ENCODE peak calls at places on chromosomes 12 and 14, in four cellular contexts. One of them, this sample, is unnamed.

GRCh38 chr12:26938660-26939185 is 453 bp downstream of the FGFR1OP2 start:
- DNase-seq in Calu3: no peak
- DNase-seq in cardiac muscle cell: no peak
- DNase-seq in nucleus accumbens: no peak
- DNase-seq in this sample: no peak

GRCh38 chr12:54389536-54390175 is 5.1 kb upstream of the ZNF385A start:
- DNase-seq in Calu3: no peak
- DNase-seq in cardiac muscle cell: no peak
- DNase-seq in nucleus accumbens: no peak
- DNase-seq in this sample: no peak

GRCh38 chr12:65450610-65451009 is 172.1 kb downstream of the MSRB3 start:
- DNase-seq in Calu3: no peak
- DNase-seq in cardiac muscle cell: no peak
- DNase-seq in nucleus accumbens: no peak
- DNase-seq in this sample: peak

GRCh38 chr14:69711471-69712216 is 55.3 kb upstream of the SRSF5 start:
- DNase-seq in Calu3: no peak
- DNase-seq in cardiac muscle cell: no peak
- DNase-seq in nucleus accumbens: no peak
- DNase-seq in this sample: no peak

GRCh38 chr14:76908834-76909233 is 82.6 kb downstream of the LRRC74A start:
- DNase-seq in Calu3: no peak
- DNase-seq in cardiac muscle cell: no peak
- DNase-seq in nucleus accumbens: no peak
- DNase-seq in this sample: peak

GRCh38 chr12:22304341-22304740 is 30.2 kb downstream of the ST8SIA1 start:
- DNase-seq in Calu3: no peak
- DNase-seq in cardiac muscle cell: no peak
- DNase-seq in nucleus accumbens: no peak
- DNase-seq in this sample: no peak

GRCh38 chr12:132238487-132239248 is 90.7 kb downstream of the GALNT9 start:
- DNase-seq in Calu3: peak
- DNase-seq in cardiac muscle cell: no peak
- DNase-seq in nucleus accumbens: no peak
- DNase-seq in this sample: no peak

GRCh38 chr12:124812356-124812755 is 51.3 kb downstream of the SCARB1 start:
- DNase-seq in Calu3: no peak
- DNase-seq in cardiac muscle cell: no peak
- DNase-seq in nucleus accumbens: no peak
- DNase-seq in this sample: peak

GRCh38 chr14:62179367-62180018 is 417.3 kb downstream of the SNAPC1 start:
- DNase-seq in Calu3: peak
- DNase-seq in cardiac muscle cell: peak
- DNase-seq in nucleus accumbens: peak
- DNase-seq in this sample: peak

GRCh38 chr12:87120440-87120839 is 864.2 kb upstream of the MGAT4C start:
- DNase-seq in Calu3: no peak
- DNase-seq in cardiac muscle cell: no peak
- DNase-seq in nucleus accumbens: no peak
- DNase-seq in this sample: no peak

This sample was measured in MV-4-11.